ENCODE peak calls at places on chromosomes 2 and 18, in nine cellular contexts. N is effector CD4-positive, alpha-beta T cell; V is activated CD8-positive, alpha-beta memory T cell treated with anti-CD3 and anti-CD28 coated beads, Interleukin-2, amount 50 U/mL, for 4 hours; H is HEK293T; F is caudate nucleus; D is C1 segment of cervical spinal cord; G is WTC11; I is left ventricle myocardium inferior; K is mucosa of gallbladder. W is an unnamed sample.

GRCh38 chr2:196750977-196751631 is 48.4 kb downstream of the GTF3C3 start:
- DNase-seq in D (peak), V (peak), K (peak), I (peak), H (peak), G (peak), F (peak), N (peak), W (peak)

GRCh38 chr2:236001166-236001828 is 166.9 kb downstream of the GBX2 start:
- DNase-seq in I (no peak), H (no peak), N (no peak), F (no peak), G (no peak), D (no peak), V (no peak), K (no peak), W (no peak)

GRCh38 chr18:23136326-23137092 is 1.2 kb downstream of the CABLES1 start:
- DNase-seq in F (no peak), I (peak), V (peak), N (no peak), H (peak), D (no peak), G (peak), K (peak), W (peak)

GRCh38 chr2:3535794-3536681 is 16.7 kb upstream of the ADI1 start:
- DNase-seq in G (no peak), I (peak), F (peak), K (peak), N (no peak), V (no peak), H (no peak), D (no peak), W (peak)

GRCh38 chr2:226791487-226792081 is 8.0 kb downstream of the IRS1 start:
- DNase-seq in G (peak), D (peak), V (peak), H (peak), F (peak), I (peak), N (peak), K (peak), W (peak)

GRCh38 chr2:72136933-72137497 is 10.6 kb downstream of the CYP26B1 start:
- DNase-seq in I (no peak), F (no peak), D (no peak), K (no peak), N (no peak), H (no peak), V (no peak), G (no peak), W (no peak)

GRCh38 chr2:192886636-192887035 is 691.9 kb upstream of the TMEFF2 start:
- DNase-seq in F (no peak), D (no peak), V (no peak), N (no peak), I (no peak), G (no peak), H (no peak), K (no peak), W (no peak)

GRCh38 chr2:143968360-143968759 is 551.6 kb downstream of the ZEB2 start:
- DNase-seq in D (no peak), V (no peak), F (no peak), N (no peak), H (no peak), G (no peak), K (no peak), I (no peak), W (no peak)

GRCh38 chr2:241965931-241966412 is 96.4 kb downstream of the RTP5 start:
- DNase-seq in K (peak), D (no peak), H (peak), I (no peak), G (no peak), N (peak), V (peak), F (peak), W (no peak)

GRCh38 chr18:63936156-63936931 is 12.8 kb upstream of the HMSD start:
- DNase-seq in F (peak), H (peak), I (peak), G (peak), K (peak), V (peak), N (peak), D (peak), W (peak)

GRCh38 chr2:127654084-127654837 is 8.3 kb downstream of the GPR17 start:
- DNase-seq in N (no peak), K (no peak), I (no peak), D (no peak), F (no peak), V (no peak), H (no peak), G (no peak), W (no peak)

GRCh38 chr2:74095629-74096028 is 52.1 kb downstream of the BOLA3 start:
- DNase-seq in F (no peak), V (no peak), H (no peak), G (no peak), K (no peak), N (no peak), D (no peak), I (no peak), W (no peak)

GRCh38 chr2:219530048-219530963 is 13.3 kb downstream of the CHPF start:
- DNase-seq in V (peak), N (peak), F (peak), I (peak), G (peak), D (peak), H (peak), K (peak), W (peak)

GRCh38 chr2:55923091-55923977 is at the start of gene EFEMP1:
- DNase-seq in D (peak), H (peak), I (peak), K (peak), F (peak), V (no peak), N (no peak), G (peak), W (peak)

GRCh38 chr2:74177697-74178096 is 982 bp downstream of the MOB1A start:
- DNase-seq in F (no peak), V (no peak), G (no peak), N (no peak), D (no peak), K (no peak), H (no peak), I (no peak), W (no peak)

GRCh38 chr2:203682688-203683130 is 23.7 kb upstream of the CD28 start:
- DNase-seq in H (no peak), G (no peak), I (no peak), V (no peak), N (no peak), F (no peak), D (no peak), K (no peak), W (no peak)

GRCh38 chr2:216551234-216551633 is 52.6 kb downstream of the RPL37A start:
- DNase-seq in N (no peak), G (no peak), D (no peak), K (no peak), I (no peak), H (no peak), F (no peak), V (no peak), W (no peak)

GRCh38 chr2:17849260-17849659 is 29.2 kb upstream of the KCNS3 start:
- DNase-seq in N (no peak), K (no peak), G (no peak), D (no peak), H (no peak), I (no peak), V (no peak), F (no peak), W (no peak)

GRCh38 chr18:57210101-57210661 is 63.3 kb downstream of the BOD1L2 start:
- DNase-seq in N (no peak), D (no peak), G (peak), I (peak), H (peak), V (no peak), F (peak), K (peak), W (no peak)

GRCh38 chr2:121307048-121307447 is 22.0 kb upstream of the TFCP2L1 start:
- DNase-seq in H (no peak), I (no peak), F (no peak), V (no peak), G (no peak), K (no peak), N (no peak), D (no peak), W (no peak)

GRCh38 chr2:191800874-191801273 is 46.0 kb downstream of the CAVIN2 start:
- DNase-seq in F (no peak), V (no peak), H (no peak), I (no peak), G (no peak), D (no peak), N (no peak), K (no peak), W (no peak)

W was measured in right lobe of liver.